ENCODE peak calls at places on chromosomes 7 and 10, in ten cellular contexts. A is SJSA1; F is body of pancreas; L is cardiac muscle cell; C is HepG2; B is tibial artery; G is NT2/D1; M is psoas muscle; Y is left ventricle myocardium inferior; N is CD4-positive, CD25-positive, alpha-beta regulatory T cell. O is an unnamed sample. For H3K4me1, the result is how much of the 10 kb centered on the place peaks cover.

GRCh38 chr7:84686373-84686772 is 491.8 kb upstream of the SEMA3A start:
- DNase-seq in N (no peak), M (no peak), G (no peak), Y (no peak), L (no peak), C (no peak), F (no peak), A (no peak), B (no peak), O (no peak)

GRCh38 chr7:94452257-94452656 is 57.4 kb upstream of the CASD1 start:
- DNase-seq in A (no peak), Y (no peak), B (no peak), N (no peak), G (no peak), C (no peak), F (peak), L (peak), M (no peak), O (peak)

GRCh38 chr7:26187380-26188290 is 12.9 kb downstream of the HNRNPA2B1 start:
- DNase-seq in Y (no peak), M (no peak), L (no peak), F (no peak), A (no peak), B (no peak), C (no peak), G (no peak), N (no peak), O (no peak)

GRCh38 chr7:74483402-74484336 is 30.0 kb downstream of the GTF2IRD1 start:
- DNase-seq in F (peak), M (no peak), B (no peak), A (peak), L (no peak), C (no peak), Y (no peak), N (no peak), G (no peak), O (no peak)

GRCh38 chr7:44847920-44848634 is at the start of gene H2AZ2:
- DNase-seq in G (peak), Y (peak), F (peak), L (peak), A (peak), N (peak), M (peak), B (peak), C (peak), O (peak)

GRCh38 chr7:115812796-115813195 is 217.8 kb downstream of the TFEC start:
- DNase-seq in Y (no peak), G (no peak), A (no peak), L (no peak), F (no peak), M (no peak), B (no peak), N (no peak), C (no peak), O (no peak)

GRCh38 chr10:27369832-27370231 is 129.2 kb upstream of the ACBD5 start:
- DNase-seq in L (no peak), G (no peak), B (no peak), Y (no peak), N (no peak), A (no peak), F (no peak), M (no peak), C (no peak), O (no peak)

GRCh38 chr7:74272305-74273038 is 16.7 kb upstream of the CLIP2 start:
- DNase-seq in N (no peak), A (peak), M (peak), C (no peak), Y (peak), B (peak), F (peak), L (no peak), G (peak), O (peak)

GRCh38 chr10:74190494-74190893 is 39.5 kb downstream of the ADK start:
- DNase-seq in A (no peak), N (no peak), F (no peak), Y (no peak), B (no peak), G (no peak), L (no peak), C (no peak), M (no peak), O (no peak)

GRCh38 chr7:29329686-29330085 is 135.1 kb downstream of the CHN2 start:
- DNase-seq in B (no peak), G (no peak), L (no peak), A (no peak), M (no peak), N (no peak), C (no peak), Y (no peak), F (no peak), O (no peak)

GRCh38 chr10:28910960-28911359 is 233.6 kb downstream of the BAMBI start:
- DNase-seq in L (no peak), G (no peak), A (no peak), M (no peak), C (no peak), B (no peak), Y (no peak), N (no peak), F (no peak), O (no peak)

GRCh38 chr7:108308276-108308675 is 148.0 kb downstream of the NRCAM start:
- DNase-seq in F (no peak), L (no peak), B (no peak), G (no peak), M (no peak), Y (no peak), C (no peak), N (no peak), A (no peak), O (no peak)

GRCh38 chr10:77415311-77415960 is 222.2 kb downstream of the KCNMA1 start:
- DNase-seq in M (no peak), A (no peak), C (no peak), F (peak), L (no peak), Y (no peak), G (no peak), N (no peak), B (no peak), O (no peak)

GRCh38 chr10:43172645-43173044 is 34.4 kb downstream of the CSGALNACT2 start:
- DNase-seq in G (no peak), N (no peak), M (no peak), F (no peak), L (peak), Y (no peak), B (no peak), A (no peak), C (no peak), O (no peak)

GRCh38 chr7:157537056-157537455 is 200.3 kb downstream of the DNAJB6 start:
- DNase-seq in L (no peak), F (no peak), N (no peak), G (no peak), M (no peak), Y (no peak), A (no peak), B (no peak), C (no peak), O (peak)

GRCh38 chr7:41501016-41501415 is 201.9 kb downstream of the INHBA start:
- DNase-seq in C (no peak), L (no peak), B (no peak), A (no peak), N (no peak), F (no peak), G (no peak), M (no peak), Y (no peak), O (no peak)

GRCh38 chr7:128737867-128738390 is 1.2 kb upstream of the CALU start:
- DNase-seq in Y (no peak), C (peak), N (no peak), A (peak), L (no peak), G (no peak), B (no peak), M (no peak), F (no peak), O (no peak)

GRCh38 chr7:55348502-55348901 is 16.6 kb upstream of the LANCL2 start:
- DNase-seq in F (no peak), A (no peak), B (no peak), C (no peak), L (no peak), M (no peak), G (no peak), Y (no peak), N (no peak), O (no peak)

GRCh38 chr10:77687621-77688020 is 50.0 kb upstream of the KCNMA1 start:
- DNase-seq in F (no peak), M (no peak), N (no peak), B (no peak), C (no peak), L (no peak), Y (no peak), G (no peak), A (peak), O (no peak)

GRCh38 chr7:127862540-127862939 is 168.7 kb downstream of the LRRC4 start:
- DNase-seq in M (no peak), G (no peak), B (no peak), L (peak), N (no peak), F (no peak), A (no peak), C (no peak), Y (no peak), O (no peak)

GRCh38 chr7:77504951-77505350 is 32.1 kb upstream of the PTPN12 start:
- DNase-seq in C (no peak), F (no peak), L (no peak), Y (no peak), B (no peak), N (no peak), M (no peak), G (no peak), A (no peak), O (no peak)

GRCh38 chr10:94066411-94066810 is 72.7 kb downstream of the PLCE1 start:
- DNase-seq in Y (no peak), L (peak), F (no peak), B (no peak), N (no peak), G (no peak), M (no peak), A (no peak), C (peak), O (no peak)

GRCh38 chr7:47373871-47374451 is 207.9 kb downstream of the TNS3 start:
- DNase-seq in C (no peak), L (no peak), B (no peak), M (no peak), F (peak), G (no peak), N (no peak), Y (no peak), A (no peak), O (no peak)

GRCh38 chr10:59872892-59873463 is 33.4 kb downstream of the CCDC6 start:
- DNase-seq in Y (no peak), M (peak), N (no peak), A (peak), G (no peak), F (peak), B (peak), C (peak), L (peak), O (peak)

GRCh38 chr10:131886181-131886716 is 14.6 kb upstream of the PPP2R2D start:
- DNase-seq in B (no peak), C (no peak), L (no peak), N (no peak), Y (no peak), G (no peak), A (no peak), M (no peak), F (no peak), O (peak)

GRCh38 chr7:66748127-66748511 is 7.6 kb downstream of the RABGEF1 start:
- DNase-seq in F (no peak), A (no peak), Y (no peak), M (no peak), B (no peak), C (no peak), G (no peak), N (no peak), L (no peak), O (no peak)

GRCh38 chr7:44461387-44461786 is 29.1 kb downstream of the NUDCD3 start:
- DNase-seq in L (no peak), B (no peak), C (no peak), A (no peak), M (no peak), F (no peak), N (peak), G (no peak), Y (no peak), O (no peak)

GRCh38 chr7:135877799-135878198 is 99.4 kb downstream of the MTPN start:
- DNase-seq in G (no peak), A (no peak), N (no peak), C (no peak), Y (no peak), M (no peak), B (no peak), F (no peak), L (no peak), O (no peak)

GRCh38 chr10:43075612-43076003 is 1.3 kb upstream of the RET start:
- DNase-seq in G (no peak), N (no peak), M (no peak), A (no peak), L (no peak), Y (no peak), B (no peak), F (no peak), C (no peak), O (no peak)

GRCh38 chr10:93816123-93816747 is 58.5 kb downstream of the LGI1 start:
- DNase-seq in M (peak), G (peak), B (peak), A (peak), F (peak), C (peak), N (no peak), L (peak), Y (peak), O (peak)

GRCh38 chr10:49409755-49410154 is 13.9 kb upstream of the DRGX start:
- DNase-seq in L (no peak), C (no peak), Y (no peak), G (no peak), M (no peak), A (peak), N (no peak), B (no peak), F (peak), O (no peak)

GRCh38 chr10:35413985-35414861 is 77.9 kb downstream of the CCNY start:
- DNase-seq in C (peak), M (no peak), G (no peak), F (no peak), N (no peak), L (no peak), Y (no peak), B (no peak), A (no peak), O (peak)

GRCh38 chr10:6299234-6299633 is 96.5 kb downstream of the PFKFB3 start:
- DNase-seq in L (no peak), B (no peak), C (peak), A (no peak), G (no peak), Y (no peak), M (no peak), F (peak), N (no peak), O (no peak)

GRCh38 chr7:122123746-122124145 is 20.3 kb downstream of the AASS start:
- DNase-seq in N (no peak), F (no peak), M (no peak), A (no peak), C (no peak), Y (no peak), G (no peak), B (no peak), L (no peak), O (no peak)

GRCh38 chr10:47048533-47048905 is 137.3 kb downstream of the PTPN20 start:
- DNase-seq in C (no peak), G (no peak), Y (no peak), F (no peak), A (peak), L (no peak), N (no peak), B (peak), M (peak), O (no peak)

DNA sequence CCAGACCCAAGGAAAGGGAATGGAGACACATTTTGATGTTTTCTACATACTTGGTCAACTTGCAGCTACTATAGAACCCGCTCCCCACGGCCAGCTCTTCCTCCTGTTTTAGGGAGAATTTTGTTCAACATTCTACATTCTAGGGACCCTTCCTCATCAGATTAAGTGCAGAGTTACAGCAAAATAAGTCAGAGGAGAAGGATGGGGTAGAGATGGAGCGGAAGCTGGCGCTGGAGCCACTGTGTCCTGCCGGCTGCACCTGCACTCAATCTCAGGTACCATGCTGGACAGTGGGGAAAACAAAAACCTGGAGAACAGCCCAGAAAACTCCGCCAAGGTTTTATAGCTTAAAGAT is 79.4 kb upstream of the EN2 start:
- DNase-seq in N (no peak), L (no peak), F (no peak), B (no peak), C (no peak), Y (no peak), G (no peak), A (no peak), M (no peak), O (no peak)
- H3K4me1 ChIP-seq in N (under half), L (under half), F (half or more), B (under half), C (under half), Y (half or more), G (under half), A (under half), M (under half), O (under half)

GRCh38 chr10:44978570-44979280 is at the start of gene DEPP1:
- DNase-seq in G (peak), N (no peak), C (peak), F (peak), M (peak), Y (peak), A (peak), B (peak), L (peak), O (peak)
- H3K4me3 ChIP-seq in G (peak), N (no peak), C (peak), F (peak), M (peak), Y (peak), A (peak), B (peak), L (peak), O (peak)

GRCh38 chr10:102769375-102770107 is 25.8 kb downstream of the WBP1L start:
- DNase-seq in L (no peak), C (peak), F (no peak), Y (no peak), M (no peak), A (peak), N (no peak), B (no peak), G (no peak), O (no peak)
- H3K4me1 ChIP-seq in L (under half), C (half or more), F (under half), Y (half or more), M (half or more), A (under half), N (under half), B (under half), G (under half), O (half or more)

GRCh38 chr7:102914585-102914984 is 1.8 kb downstream of the LRRC17 start:
- DNase-seq in B (peak), Y (peak), F (peak), A (no peak), C (no peak), N (no peak), L (peak), M (peak), G (no peak), O (peak)
- H3K4me3 ChIP-seq in B (peak), Y (peak), F (no peak), A (no peak), C (no peak), N (no peak), L (no peak), M (peak), G (no peak), O (no peak)

GRCh38 chr10:119252051-119252465 is 44.7 kb downstream of the GRK5 start:
- DNase-seq in B (no peak), A (no peak), F (no peak), L (peak), C (peak), M (peak), G (no peak), N (no peak), Y (peak), O (no peak)

GRCh38 chr10:119253433-119254174 is 46.2 kb downstream of the GRK5 start:
- DNase-seq in B (peak), A (peak), C (peak), G (no peak), M (peak), F (peak), L (no peak), N (no peak), Y (peak), O (peak)

GRCh38 chr10:119251315-119251708 is 43.9 kb downstream of the GRK5 start:
- DNase-seq in Y (no peak), M (no peak), A (no peak), G (no peak), N (no peak), F (peak), L (no peak), C (no peak), B (no peak), O (peak)

GRCh38 chr10:119254355-119254754 is 47.0 kb downstream of the GRK5 start:
- DNase-seq in A (no peak), Y (no peak), M (no peak), G (no peak), N (no peak), L (no peak), B (no peak), C (no peak), F (no peak), O (no peak)

GRCh38 chr10:119252470-119253151 is 45.2 kb downstream of the GRK5 start:
- DNase-seq in L (no peak), M (no peak), Y (no peak), N (no peak), B (no peak), G (no peak), F (no peak), C (no peak), A (no peak), O (no peak)
- H3K4me1 ChIP-seq in L (under half), M (under half), Y (half or more), N (under half), B (under half), G (under half), F (under half), C (half or more), A (half or more), O (half or more)

GRCh38 chr7:138208010-138208634 is 131.9 kb downstream of the AKR1D1 start:
- DNase-seq in F (no peak), L (no peak), N (no peak), Y (no peak), A (no peak), G (peak), M (no peak), C (no peak), B (no peak), O (no peak)

GRCh38 chr7:138207555-138207971 is 131.3 kb downstream of the AKR1D1 start:
- DNase-seq in B (no peak), F (no peak), C (no peak), G (peak), L (no peak), Y (no peak), M (no peak), N (no peak), A (no peak), O (no peak)

GRCh38 chr7:138204285-138204988 is 128.2 kb downstream of the AKR1D1 start:
- DNase-seq in M (no peak), A (no peak), N (no peak), B (no peak), L (no peak), G (no peak), C (no peak), Y (no peak), F (no peak), O (no peak)

GRCh38 chr7:138205614-138206150 is 129.4 kb downstream of the AKR1D1 start:
- DNase-seq in N (no peak), M (no peak), Y (no peak), L (no peak), A (no peak), B (no peak), C (no peak), G (peak), F (no peak), O (no peak)

DNA sequence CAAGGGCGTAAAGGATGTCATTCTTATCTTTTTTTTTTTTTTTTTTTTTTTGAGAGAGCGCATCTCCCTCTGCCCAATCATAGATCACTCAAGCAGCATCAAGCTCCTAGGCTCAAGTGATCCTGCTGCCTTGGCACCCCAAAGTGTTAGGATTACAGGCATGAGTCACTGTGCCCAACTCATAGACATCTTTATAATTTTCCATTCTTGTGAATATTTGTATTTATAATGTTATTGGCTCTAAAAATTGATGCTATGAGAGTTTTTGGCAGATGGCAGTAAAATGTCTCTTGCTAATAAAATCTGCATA is 128.7 kb downstream of the AKR1D1 start:
- DNase-seq in L (no peak), A (no peak), Y (no peak), N (no peak), M (no peak), G (no peak), F (no peak), B (no peak), C (no peak), O (no peak)
- H3K4me3 ChIP-seq in L (no peak), A (no peak), Y (no peak), N (no peak), M (no peak), G (no peak), F (no peak), B (no peak), C (no peak), O (no peak)

DNA sequence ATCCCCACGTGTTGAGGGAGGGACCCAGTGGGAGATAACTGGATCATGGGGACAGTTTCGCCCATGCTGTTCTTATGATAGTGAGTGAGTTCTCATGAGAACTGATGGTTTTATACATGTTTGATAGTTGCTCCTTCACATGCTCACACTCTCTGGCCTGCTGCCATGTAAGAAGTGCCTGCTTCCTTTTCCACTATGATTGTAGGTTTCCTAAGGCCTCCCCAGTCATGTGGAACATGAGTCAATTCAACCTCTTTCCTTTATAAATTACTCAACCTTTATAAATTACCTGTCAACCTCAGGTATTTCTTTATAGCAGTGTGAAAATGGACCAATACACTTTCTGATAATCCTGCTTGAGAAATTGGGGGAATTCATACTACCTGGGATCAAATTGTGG is 80.2 kb downstream of the ZNF37A start:
- DNase-seq in A (no peak), F (no peak), Y (no peak), L (no peak), G (no peak), N (no peak), B (no peak), M (no peak), C (no peak), O (no peak)
- H3K4me1 ChIP-seq in A (under half), F (under half), Y (under half), L (under half), G (under half), N (under half), B (under half), M (under half), C (under half), O (under half)